ENCODE peak calls at places on chromosomes 5 and 9, in seven cellular contexts. One of them, this sample, is unnamed.

GRCh38 chr5:126443374-126443851 is 20.2 kb downstream of the GRAMD2B start:
- DNase-seq in NAMALWA: no peak
- DNase-seq in colonic mucosa: no peak
- DNase-seq in stimulated activated naive CD4-positive, alpha-beta T cell treated with Interleukin-2 at 50 U/mL for 16 hours: no peak
- DNase-seq in foreskin fibroblast: no peak
- DNase-seq in activated CD8-positive, alpha-beta memory T cell treated with anti-CD3 and anti-CD28 coated beads for 24 hours: no peak
- DNase-seq in HTR-8/SVneo: no peak
- DNase-seq in this sample: no peak

GRCh38 chr9:95626885-95627558 is 110.3 kb upstream of the PTCH1 start:
- DNase-seq in colonic mucosa: peak
- DNase-seq in foreskin fibroblast: no peak
- DNase-seq in activated CD8-positive, alpha-beta memory T cell treated with anti-CD3 and anti-CD28 coated beads for 24 hours: peak
- DNase-seq in HTR-8/SVneo: no peak
- DNase-seq in NAMALWA: no peak
- DNase-seq in stimulated activated naive CD4-positive, alpha-beta T cell treated with Interleukin-2 at 50 U/mL for 16 hours: peak
- DNase-seq in this sample: peak

GRCh38 chr5:159021360-159022177 is 78.1 kb downstream of the EBF1 start:
- DNase-seq in stimulated activated naive CD4-positive, alpha-beta T cell treated with Interleukin-2 at 50 U/mL for 16 hours: no peak
- DNase-seq in foreskin fibroblast: peak
- DNase-seq in NAMALWA: no peak
- DNase-seq in colonic mucosa: no peak
- DNase-seq in activated CD8-positive, alpha-beta memory T cell treated with anti-CD3 and anti-CD28 coated beads for 24 hours: no peak
- DNase-seq in HTR-8/SVneo: no peak
- DNase-seq in this sample: no peak

GRCh38 chr5:116273458-116274242 is 188.8 kb downstream of the COMMD10 start:
- DNase-seq in NAMALWA: no peak
- DNase-seq in activated CD8-positive, alpha-beta memory T cell treated with anti-CD3 and anti-CD28 coated beads for 24 hours: no peak
- DNase-seq in stimulated activated naive CD4-positive, alpha-beta T cell treated with Interleukin-2 at 50 U/mL for 16 hours: no peak
- DNase-seq in HTR-8/SVneo: no peak
- DNase-seq in colonic mucosa: no peak
- DNase-seq in foreskin fibroblast: peak
- DNase-seq in this sample: no peak

GRCh38 chr9:128892223-128892892 is 10.4 kb downstream of the LRRC8A start:
- DNase-seq in stimulated activated naive CD4-positive, alpha-beta T cell treated with Interleukin-2 at 50 U/mL for 16 hours: no peak
- DNase-seq in colonic mucosa: peak
- DNase-seq in activated CD8-positive, alpha-beta memory T cell treated with anti-CD3 and anti-CD28 coated beads for 24 hours: no peak
- DNase-seq in foreskin fibroblast: peak
- DNase-seq in HTR-8/SVneo: peak
- DNase-seq in NAMALWA: no peak
- DNase-seq in this sample: peak

GRCh38 chr9:101397746-101398334 is 578 bp downstream of the MRPL50 start:
- DNase-seq in activated CD8-positive, alpha-beta memory T cell treated with anti-CD3 and anti-CD28 coated beads for 24 hours: no peak
- DNase-seq in colonic mucosa: no peak
- DNase-seq in HTR-8/SVneo: no peak
- DNase-seq in foreskin fibroblast: peak
- DNase-seq in stimulated activated naive CD4-positive, alpha-beta T cell treated with Interleukin-2 at 50 U/mL for 16 hours: no peak
- DNase-seq in NAMALWA: no peak
- DNase-seq in this sample: no peak

GRCh38 chr9:107504585-107505455 is 15.3 kb upstream of the KLF4 start:
- DNase-seq in colonic mucosa: peak
- DNase-seq in activated CD8-positive, alpha-beta memory T cell treated with anti-CD3 and anti-CD28 coated beads for 24 hours: no peak
- DNase-seq in foreskin fibroblast: peak
- DNase-seq in NAMALWA: no peak
- DNase-seq in HTR-8/SVneo: peak
- DNase-seq in stimulated activated naive CD4-positive, alpha-beta T cell treated with Interleukin-2 at 50 U/mL for 16 hours: no peak
- DNase-seq in this sample: peak

GRCh38 chr5:88480766-88481499 is 212.3 kb upstream of the TMEM161B start:
- DNase-seq in activated CD8-positive, alpha-beta memory T cell treated with anti-CD3 and anti-CD28 coated beads for 24 hours: no peak
- DNase-seq in foreskin fibroblast: no peak
- DNase-seq in colonic mucosa: no peak
- DNase-seq in stimulated activated naive CD4-positive, alpha-beta T cell treated with Interleukin-2 at 50 U/mL for 16 hours: no peak
- DNase-seq in HTR-8/SVneo: no peak
- DNase-seq in NAMALWA: no peak
- DNase-seq in this sample: no peak

GRCh38 chr5:163451489-163451888 is 8.4 kb downstream of the NUDCD2 start:
- DNase-seq in foreskin fibroblast: no peak
- DNase-seq in stimulated activated naive CD4-positive, alpha-beta T cell treated with Interleukin-2 at 50 U/mL for 16 hours: no peak
- DNase-seq in NAMALWA: no peak
- DNase-seq in activated CD8-positive, alpha-beta memory T cell treated with anti-CD3 and anti-CD28 coated beads for 24 hours: no peak
- DNase-seq in HTR-8/SVneo: no peak
- DNase-seq in colonic mucosa: no peak
- DNase-seq in this sample: no peak

GRCh38 chr9:95018099-95018927 is 291.8 kb downstream of the AOPEP start:
- DNase-seq in colonic mucosa: no peak
- DNase-seq in activated CD8-positive, alpha-beta memory T cell treated with anti-CD3 and anti-CD28 coated beads for 24 hours: no peak
- DNase-seq in stimulated activated naive CD4-positive, alpha-beta T cell treated with Interleukin-2 at 50 U/mL for 16 hours: no peak
- DNase-seq in NAMALWA: no peak
- DNase-seq in foreskin fibroblast: peak
- DNase-seq in HTR-8/SVneo: peak
- DNase-seq in this sample: no peak

GRCh38 chr5:140671472-140672210 is 1.7 kb downstream of the DND1 start:
- DNase-seq in colonic mucosa: no peak
- DNase-seq in activated CD8-positive, alpha-beta memory T cell treated with anti-CD3 and anti-CD28 coated beads for 24 hours: no peak
- DNase-seq in foreskin fibroblast: peak
- DNase-seq in stimulated activated naive CD4-positive, alpha-beta T cell treated with Interleukin-2 at 50 U/mL for 16 hours: no peak
- DNase-seq in HTR-8/SVneo: no peak
- DNase-seq in NAMALWA: no peak
- DNase-seq in this sample: no peak

GRCh38 chr9:37996050-37996811 is 72.8 kb downstream of the SHB start:
- DNase-seq in HTR-8/SVneo: no peak
- DNase-seq in colonic mucosa: no peak
- DNase-seq in foreskin fibroblast: no peak
- DNase-seq in activated CD8-positive, alpha-beta memory T cell treated with anti-CD3 and anti-CD28 coated beads for 24 hours: no peak
- DNase-seq in stimulated activated naive CD4-positive, alpha-beta T cell treated with Interleukin-2 at 50 U/mL for 16 hours: no peak
- DNase-seq in NAMALWA: no peak
- DNase-seq in this sample: no peak

GRCh38 chr5:162323471-162323870 is 255.9 kb downstream of the GABRG2 start:
- DNase-seq in foreskin fibroblast: no peak
- DNase-seq in stimulated activated naive CD4-positive, alpha-beta T cell treated with Interleukin-2 at 50 U/mL for 16 hours: no peak
- DNase-seq in HTR-8/SVneo: peak
- DNase-seq in colonic mucosa: peak
- DNase-seq in activated CD8-positive, alpha-beta memory T cell treated with anti-CD3 and anti-CD28 coated beads for 24 hours: no peak
- DNase-seq in NAMALWA: no peak
- DNase-seq in this sample: no peak

GRCh38 chr5:100595152-100595811 is 60.1 kb downstream of the FAM174A start:
- DNase-seq in HTR-8/SVneo: peak
- DNase-seq in NAMALWA: no peak
- DNase-seq in stimulated activated naive CD4-positive, alpha-beta T cell treated with Interleukin-2 at 50 U/mL for 16 hours: no peak
- DNase-seq in colonic mucosa: peak
- DNase-seq in activated CD8-positive, alpha-beta memory T cell treated with anti-CD3 and anti-CD28 coated beads for 24 hours: no peak
- DNase-seq in foreskin fibroblast: peak
- DNase-seq in this sample: no peak

GRCh38 chr9:77957652-77958051 is 74.0 kb downstream of the GNAQ start:
- DNase-seq in colonic mucosa: no peak
- DNase-seq in NAMALWA: no peak
- DNase-seq in foreskin fibroblast: no peak
- DNase-seq in HTR-8/SVneo: no peak
- DNase-seq in activated CD8-positive, alpha-beta memory T cell treated with anti-CD3 and anti-CD28 coated beads for 24 hours: no peak
- DNase-seq in stimulated activated naive CD4-positive, alpha-beta T cell treated with Interleukin-2 at 50 U/mL for 16 hours: no peak
- DNase-seq in this sample: no peak

GRCh38 chr5:116388564-116389258 is 185.9 kb downstream of the SEMA6A start:
- DNase-seq in colonic mucosa: no peak
- DNase-seq in NAMALWA: no peak
- DNase-seq in foreskin fibroblast: no peak
- DNase-seq in stimulated activated naive CD4-positive, alpha-beta T cell treated with Interleukin-2 at 50 U/mL for 16 hours: no peak
- DNase-seq in activated CD8-positive, alpha-beta memory T cell treated with anti-CD3 and anti-CD28 coated beads for 24 hours: no peak
- DNase-seq in HTR-8/SVneo: no peak
- DNase-seq in this sample: no peak

GRCh38 chr5:73311291-73312110 is 137.1 kb downstream of the FOXD1 start:
- DNase-seq in stimulated activated naive CD4-positive, alpha-beta T cell treated with Interleukin-2 at 50 U/mL for 16 hours: no peak
- DNase-seq in HTR-8/SVneo: peak
- DNase-seq in foreskin fibroblast: peak
- DNase-seq in activated CD8-positive, alpha-beta memory T cell treated with anti-CD3 and anti-CD28 coated beads for 24 hours: no peak
- DNase-seq in colonic mucosa: no peak
- DNase-seq in NAMALWA: no peak
- DNase-seq in this sample: no peak

GRCh38 chr5:50655810-50656205 is 10.6 kb upstream of the PARP8 start:
- DNase-seq in activated CD8-positive, alpha-beta memory T cell treated with anti-CD3 and anti-CD28 coated beads for 24 hours: no peak
- DNase-seq in HTR-8/SVneo: no peak
- DNase-seq in colonic mucosa: peak
- DNase-seq in foreskin fibroblast: no peak
- DNase-seq in NAMALWA: no peak
- DNase-seq in stimulated activated naive CD4-positive, alpha-beta T cell treated with Interleukin-2 at 50 U/mL for 16 hours: no peak
- DNase-seq in this sample: peak

GRCh38 chr9:68755051-68755450 is 50.0 kb downstream of the PIP5K1B start:
- DNase-seq in stimulated activated naive CD4-positive, alpha-beta T cell treated with Interleukin-2 at 50 U/mL for 16 hours: no peak
- DNase-seq in NAMALWA: no peak
- DNase-seq in foreskin fibroblast: no peak
- DNase-seq in activated CD8-positive, alpha-beta memory T cell treated with anti-CD3 and anti-CD28 coated beads for 24 hours: no peak
- DNase-seq in HTR-8/SVneo: no peak
- DNase-seq in colonic mucosa: no peak
- DNase-seq in this sample: no peak

GRCh38 chr9:31304576-31304975 is 1079.9 kb upstream of the ACO1 start:
- DNase-seq in foreskin fibroblast: peak
- DNase-seq in NAMALWA: no peak
- DNase-seq in activated CD8-positive, alpha-beta memory T cell treated with anti-CD3 and anti-CD28 coated beads for 24 hours: no peak
- DNase-seq in HTR-8/SVneo: peak
- DNase-seq in stimulated activated naive CD4-positive, alpha-beta T cell treated with Interleukin-2 at 50 U/mL for 16 hours: no peak
- DNase-seq in colonic mucosa: no peak
- DNase-seq in this sample: no peak

GRCh38 chr9:124861342-124862229 is at the start of the genes ARPC5L and RPL35:
- DNase-seq in colonic mucosa: peak
- DNase-seq in foreskin fibroblast: peak
- DNase-seq in NAMALWA: peak
- DNase-seq in stimulated activated naive CD4-positive, alpha-beta T cell treated with Interleukin-2 at 50 U/mL for 16 hours: peak
- DNase-seq in activated CD8-positive, alpha-beta memory T cell treated with anti-CD3 and anti-CD28 coated beads for 24 hours: peak
- DNase-seq in HTR-8/SVneo: peak
- DNase-seq in this sample: peak

GRCh38 chr9:22229069-22229468 is 217.6 kb upstream of the DMRTA1 start:
- DNase-seq in foreskin fibroblast: no peak
- DNase-seq in HTR-8/SVneo: no peak
- DNase-seq in stimulated activated naive CD4-positive, alpha-beta T cell treated with Interleukin-2 at 50 U/mL for 16 hours: no peak
- DNase-seq in colonic mucosa: no peak
- DNase-seq in NAMALWA: no peak
- DNase-seq in activated CD8-positive, alpha-beta memory T cell treated with anti-CD3 and anti-CD28 coated beads for 24 hours: no peak
- DNase-seq in this sample: peak

GRCh38 chr9:79572891-79573696 is 1.3 kb downstream of the TLE4 start:
- DNase-seq in colonic mucosa: peak
- DNase-seq in NAMALWA: peak
- DNase-seq in HTR-8/SVneo: no peak
- DNase-seq in stimulated activated naive CD4-positive, alpha-beta T cell treated with Interleukin-2 at 50 U/mL for 16 hours: peak
- DNase-seq in foreskin fibroblast: peak
- DNase-seq in activated CD8-positive, alpha-beta memory T cell treated with anti-CD3 and anti-CD28 coated beads for 24 hours: peak
- DNase-seq in this sample: peak

GRCh38 chr9:97518909-97519307 is 17.4 kb downstream of the TMOD1 start:
- DNase-seq in stimulated activated naive CD4-positive, alpha-beta T cell treated with Interleukin-2 at 50 U/mL for 16 hours: no peak
- DNase-seq in activated CD8-positive, alpha-beta memory T cell treated with anti-CD3 and anti-CD28 coated beads for 24 hours: no peak
- DNase-seq in colonic mucosa: peak
- DNase-seq in foreskin fibroblast: peak
- DNase-seq in NAMALWA: no peak
- DNase-seq in HTR-8/SVneo: peak
- DNase-seq in this sample: no peak

GRCh38 chr5:110414360-110414759 is 312.1 kb downstream of the TMEM232 start:
- DNase-seq in colonic mucosa: no peak
- DNase-seq in foreskin fibroblast: peak
- DNase-seq in NAMALWA: peak
- DNase-seq in HTR-8/SVneo: no peak
- DNase-seq in activated CD8-positive, alpha-beta memory T cell treated with anti-CD3 and anti-CD28 coated beads for 24 hours: no peak
- DNase-seq in stimulated activated naive CD4-positive, alpha-beta T cell treated with Interleukin-2 at 50 U/mL for 16 hours: no peak
- DNase-seq in this sample: no peak

GRCh38 chr9:129968690-129969485 is 74.1 kb downstream of the FNBP1 start:
- DNase-seq in stimulated activated naive CD4-positive, alpha-beta T cell treated with Interleukin-2 at 50 U/mL for 16 hours: no peak
- DNase-seq in HTR-8/SVneo: peak
- DNase-seq in NAMALWA: no peak
- DNase-seq in colonic mucosa: no peak
- DNase-seq in foreskin fibroblast: peak
- DNase-seq in activated CD8-positive, alpha-beta memory T cell treated with anti-CD3 and anti-CD28 coated beads for 24 hours: peak
- DNase-seq in this sample: no peak

GRCh38 chr9:112711050-112711689 is 6.7 kb downstream of the INIP start:
- DNase-seq in colonic mucosa: no peak
- DNase-seq in activated CD8-positive, alpha-beta memory T cell treated with anti-CD3 and anti-CD28 coated beads for 24 hours: no peak
- DNase-seq in foreskin fibroblast: peak
- DNase-seq in NAMALWA: peak
- DNase-seq in stimulated activated naive CD4-positive, alpha-beta T cell treated with Interleukin-2 at 50 U/mL for 16 hours: no peak
- DNase-seq in HTR-8/SVneo: peak
- DNase-seq in this sample: no peak

GRCh38 chr5:109836280-109836679 is 146.6 kb downstream of the MAN2A1 start:
- DNase-seq in activated CD8-positive, alpha-beta memory T cell treated with anti-CD3 and anti-CD28 coated beads for 24 hours: no peak
- DNase-seq in colonic mucosa: no peak
- DNase-seq in stimulated activated naive CD4-positive, alpha-beta T cell treated with Interleukin-2 at 50 U/mL for 16 hours: no peak
- DNase-seq in HTR-8/SVneo: no peak
- DNase-seq in NAMALWA: no peak
- DNase-seq in foreskin fibroblast: no peak
- DNase-seq in this sample: no peak

GRCh38 chr9:83714316-83714715 is 6.6 kb upstream of the UBQLN1 start:
- DNase-seq in activated CD8-positive, alpha-beta memory T cell treated with anti-CD3 and anti-CD28 coated beads for 24 hours: no peak
- DNase-seq in HTR-8/SVneo: no peak
- DNase-seq in stimulated activated naive CD4-positive, alpha-beta T cell treated with Interleukin-2 at 50 U/mL for 16 hours: no peak
- DNase-seq in foreskin fibroblast: peak
- DNase-seq in colonic mucosa: no peak
- DNase-seq in NAMALWA: peak
- DNase-seq in this sample: no peak

GRCh38 chr5:142235870-142236672 is 88.8 kb downstream of the SPRY4 start:
- DNase-seq in NAMALWA: no peak
- DNase-seq in HTR-8/SVneo: no peak
- DNase-seq in activated CD8-positive, alpha-beta memory T cell treated with anti-CD3 and anti-CD28 coated beads for 24 hours: no peak
- DNase-seq in stimulated activated naive CD4-positive, alpha-beta T cell treated with Interleukin-2 at 50 U/mL for 16 hours: no peak
- DNase-seq in colonic mucosa: no peak
- DNase-seq in foreskin fibroblast: no peak
- DNase-seq in this sample: no peak

GRCh38 chr9:85258823-85259370 is 482.9 kb downstream of the AGTPBP1 start:
- DNase-seq in activated CD8-positive, alpha-beta memory T cell treated with anti-CD3 and anti-CD28 coated beads for 24 hours: no peak
- DNase-seq in stimulated activated naive CD4-positive, alpha-beta T cell treated with Interleukin-2 at 50 U/mL for 16 hours: no peak
- DNase-seq in NAMALWA: peak
- DNase-seq in HTR-8/SVneo: peak
- DNase-seq in foreskin fibroblast: peak
- DNase-seq in colonic mucosa: peak
- DNase-seq in this sample: peak

GRCh38 chr5:92695123-92696084 is 885.6 kb downstream of the NR2F1-AS1 start:
- DNase-seq in colonic mucosa: no peak
- DNase-seq in NAMALWA: no peak
- DNase-seq in stimulated activated naive CD4-positive, alpha-beta T cell treated with Interleukin-2 at 50 U/mL for 16 hours: no peak
- DNase-seq in HTR-8/SVneo: no peak
- DNase-seq in activated CD8-positive, alpha-beta memory T cell treated with anti-CD3 and anti-CD28 coated beads for 24 hours: no peak
- DNase-seq in foreskin fibroblast: no peak
- DNase-seq in this sample: no peak

GRCh38 chr9:95742821-95743220 is 132.7 kb upstream of the ERCC6L2 start:
- DNase-seq in stimulated activated naive CD4-positive, alpha-beta T cell treated with Interleukin-2 at 50 U/mL for 16 hours: no peak
- DNase-seq in foreskin fibroblast: no peak
- DNase-seq in NAMALWA: no peak
- DNase-seq in HTR-8/SVneo: no peak
- DNase-seq in colonic mucosa: no peak
- DNase-seq in activated CD8-positive, alpha-beta memory T cell treated with anti-CD3 and anti-CD28 coated beads for 24 hours: no peak
- DNase-seq in this sample: no peak

GRCh38 chr9:135047521-135047920 is 39.9 kb upstream of the OLFM1 start:
- DNase-seq in activated CD8-positive, alpha-beta memory T cell treated with anti-CD3 and anti-CD28 coated beads for 24 hours: no peak
- DNase-seq in NAMALWA: no peak
- DNase-seq in foreskin fibroblast: no peak
- DNase-seq in HTR-8/SVneo: no peak
- DNase-seq in colonic mucosa: no peak
- DNase-seq in stimulated activated naive CD4-positive, alpha-beta T cell treated with Interleukin-2 at 50 U/mL for 16 hours: no peak
- DNase-seq in this sample: no peak

GRCh38 chr5:312845-313244 is 8.7 kb upstream of the AHRR start:
- DNase-seq in activated CD8-positive, alpha-beta memory T cell treated with anti-CD3 and anti-CD28 coated beads for 24 hours: no peak
- DNase-seq in colonic mucosa: no peak
- DNase-seq in foreskin fibroblast: peak
- DNase-seq in HTR-8/SVneo: no peak
- DNase-seq in NAMALWA: no peak
- DNase-seq in stimulated activated naive CD4-positive, alpha-beta T cell treated with Interleukin-2 at 50 U/mL for 16 hours: no peak
- DNase-seq in this sample: no peak

GRCh38 chr9:136726631-136727191 is 14.3 kb downstream of the DIPK1B start:
- DNase-seq in activated CD8-positive, alpha-beta memory T cell treated with anti-CD3 and anti-CD28 coated beads for 24 hours: peak
- DNase-seq in NAMALWA: peak
- DNase-seq in stimulated activated naive CD4-positive, alpha-beta T cell treated with Interleukin-2 at 50 U/mL for 16 hours: peak
- DNase-seq in foreskin fibroblast: peak
- DNase-seq in HTR-8/SVneo: no peak
- DNase-seq in colonic mucosa: no peak
- DNase-seq in this sample: peak

GRCh38 chr5:179900707-179901106 is 7.0 kb downstream of the TBC1D9B start:
- DNase-seq in colonic mucosa: no peak
- DNase-seq in stimulated activated naive CD4-positive, alpha-beta T cell treated with Interleukin-2 at 50 U/mL for 16 hours: no peak
- DNase-seq in NAMALWA: no peak
- DNase-seq in activated CD8-positive, alpha-beta memory T cell treated with anti-CD3 and anti-CD28 coated beads for 24 hours: no peak
- DNase-seq in foreskin fibroblast: no peak
- DNase-seq in HTR-8/SVneo: no peak
- DNase-seq in this sample: no peak

This sample was measured in mucosa of descending colon.